ENCODE peak calls at places on chromosomes 11 and 22, in eight cellular contexts. D, R, X, V, E, J, P and F are unnamed samples.
A peak's percentile ranks its signal among the peaks of the same experiment; 100 is the strongest.

GRCh38 chr22:27133951-27134664 is 476.7 kb downstream of the MIAT start:
- DNase-seq in E (no peak), J (peak; percentile 59), V (peak; percentile 93), P (no peak), X (peak; percentile 68), R (no peak), D (peak; percentile 79), F (no peak)

GRCh38 chr11:130478204-130478701 is 29.8 kb downstream of the ADAMTS15 start:
- DNase-seq in D (no peak), R (peak; percentile 50), P (no peak), J (peak; percentile 77), V (peak; percentile 89), X (peak; percentile 87), E (no peak), F (no peak)

GRCh38 chr11:129280027-129280811 is 88.1 kb upstream of the ARHGAP32 start:
- DNase-seq in X (no peak), R (no peak), P (no peak), J (no peak), E (no peak), D (no peak), V (no peak), F (no peak)

GRCh38 chr22:24498826-24499225 is 3.7 kb downstream of the UPB1 start:
- DNase-seq in P (no peak), V (no peak), D (no peak), X (no peak), J (no peak), E (no peak), R (no peak), F (peak; percentile 44)

GRCh38 chr11:48111941-48112340 is 104.7 kb upstream of the OR4B1 start:
- DNase-seq in D (no peak), J (no peak), X (no peak), E (no peak), V (no peak), R (no peak), P (no peak), F (no peak)

GRCh38 chr11:12249590-12250260 is 127.6 kb upstream of the PARVA start:
- DNase-seq in R (peak; percentile 97), X (no peak), E (no peak), D (no peak), J (peak; percentile 51), V (no peak), P (no peak), F (no peak)

GRCh38 chr11:11966354-11966741 is 42.1 kb downstream of the DKK3 start:
- DNase-seq in J (no peak), V (no peak), P (no peak), X (no peak), E (no peak), R (no peak), D (no peak), F (no peak)

GRCh38 chr11:3866836-3867208 is 11.4 kb downstream of the STIM1 start:
- DNase-seq in E (no peak), V (no peak), X (no peak), D (no peak), J (no peak), P (no peak), R (no peak), F (no peak)

GRCh38 chr11:91136631-91137030 is 913.8 kb upstream of the CHORDC1 start:
- DNase-seq in R (no peak), E (no peak), P (no peak), X (no peak), D (no peak), V (no peak), J (no peak), F (no peak)

GRCh38 chr11:124863826-124864165 is 1.4 kb upstream of the ROBO3 start:
- DNase-seq in J (no peak), P (no peak), X (no peak), E (no peak), R (no peak), D (no peak), V (no peak), F (no peak)

GRCh38 chr11:2929511-2929879 is 275 bp upstream of the PHLDA2 start:
- DNase-seq in D (peak; percentile 94), X (peak; percentile 85), E (no peak), V (peak; percentile 56), R (peak; percentile 83), P (no peak), J (peak; percentile 90), F (peak; percentile 88)

GRCh38 chr11:5282652-5283051 is 12.9 kb upstream of the HBE1 start:
- DNase-seq in R (no peak), D (no peak), E (no peak), J (no peak), P (no peak), X (no peak), V (no peak), F (no peak)

GRCh38 chr11:130588471-130588870 is 140.0 kb downstream of the ADAMTS15 start:
- DNase-seq in V (no peak), P (no peak), E (no peak), R (no peak), D (no peak), X (no peak), J (no peak), F (no peak)

GRCh38 chr11:47127213-47127612 is 49.5 kb downstream of the ARFGAP2 start:
- DNase-seq in D (no peak), E (no peak), V (no peak), J (no peak), R (peak; percentile 55), P (no peak), X (no peak), F (no peak)

GRCh38 chr11:2769409-2769778 is 69.6 kb upstream of the KCNQ1OT1 start:
- DNase-seq in X (peak; percentile 49), R (no peak), E (no peak), P (no peak), J (peak; percentile 14), D (no peak), V (no peak), F (no peak)

GRCh38 chr11:36253238-36253637 is 36.0 kb downstream of the COMMD9 start:
- DNase-seq in D (no peak), X (no peak), J (no peak), V (no peak), R (no peak), P (no peak), E (no peak), F (no peak)

GRCh38 chr22:23606204-23607131 is 25.7 kb downstream of the DRICH1 start:
- DNase-seq in X (no peak), V (no peak), E (no peak), J (no peak), R (no peak), D (no peak), P (no peak), F (no peak)

GRCh38 chr11:72203163-72203562 is 11.2 kb downstream of the FOLR1 start:
- DNase-seq in X (peak; percentile 9), J (peak; percentile 22), V (no peak), E (no peak), P (no peak), R (no peak), D (no peak), F (no peak)

GRCh38 chr11:34408580-34409172 is 30.1 kb upstream of the CAT start:
- DNase-seq in J (no peak), R (no peak), D (no peak), V (no peak), E (no peak), X (no peak), P (peak; percentile 49), F (no peak)

GRCh38 chr22:31193092-31193491 is 19.0 kb upstream of the LIMK2 start:
- DNase-seq in R (no peak), P (no peak), E (no peak), X (no peak), D (no peak), J (peak; percentile 8), V (no peak), F (no peak)
- H3K4me3 ChIP-seq in R (no peak overlapping the region), P (no peak overlapping the region), E (no peak overlapping the region), X (no peak overlapping the region), D (no peak overlapping the region), J (no peak overlapping the region), V (no peak overlapping the region), F (no peak overlapping the region)

GRCh38 chr11:122201126-122201525 is 85.1 kb upstream of the BLID start:
- DNase-seq in R (no peak), P (no peak), D (no peak), X (no peak), J (no peak), V (no peak), E (no peak), F (no peak)

GRCh38 chr11:122205036-122205435 is 89.0 kb upstream of the BLID start:
- DNase-seq in R (no peak), X (no peak), E (no peak), J (no peak), P (no peak), D (no peak), V (peak; percentile 52), F (no peak)

GRCh38 chr11:122204206-122204605 is 88.2 kb upstream of the BLID start:
- DNase-seq in V (peak; percentile 92), E (no peak), X (no peak), P (no peak), D (no peak), R (no peak), J (no peak), F (no peak)

GRCh38 chr11:122202161-122202950 is 86.3 kb upstream of the BLID start:
- DNase-seq in D (no peak), E (no peak), J (no peak), V (peak; percentile 76), P (no peak), R (no peak), X (no peak), F (no peak)

GRCh38 chr11:122202951-122203456 is 87.0 kb upstream of the BLID start:
- DNase-seq in D (peak; percentile 73), V (peak; percentile 69), E (peak; percentile 30), X (peak; percentile 88), R (peak; percentile 52), J (peak; percentile 49), P (peak; percentile 46), F (peak; percentile 81)
- H3K27ac ChIP-seq in D (peak overlapping the region; percentile 98), V (peak overlapping the region; percentile 74), E (no peak overlapping the region), X (peak overlapping the region; percentile 68), R (no peak overlapping the region), J (no peak overlapping the region), P (no peak overlapping the region), F (no peak overlapping the region)

DNA sequence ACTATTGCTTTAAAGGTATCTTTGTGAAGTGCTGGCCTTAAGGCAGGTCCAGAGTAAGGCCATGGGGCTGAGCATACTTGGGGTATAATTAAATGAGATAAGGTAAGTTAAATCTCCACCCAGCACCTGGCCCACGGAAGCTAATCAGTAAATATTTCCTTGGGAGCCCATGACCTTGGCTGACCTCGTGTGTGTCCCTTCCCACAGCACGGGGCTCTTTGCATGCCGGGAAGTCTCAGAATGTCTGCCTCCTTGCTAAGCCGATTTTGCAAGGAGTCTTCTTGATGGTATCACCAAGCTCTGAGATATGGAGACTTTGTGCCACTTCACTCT is 46.5 kb downstream of the ADM start:
- DNase-seq in J (no peak), E (no peak), V (no peak), X (no peak), D (no peak), P (no peak), R (no peak), F (no peak)
- H3K4me3 ChIP-seq in J (no peak overlapping the region), E (no peak overlapping the region), V (no peak overlapping the region), X (no peak overlapping the region), D (no peak overlapping the region), P (no peak overlapping the region), R (no peak overlapping the region), F (no peak overlapping the region)

DNA sequence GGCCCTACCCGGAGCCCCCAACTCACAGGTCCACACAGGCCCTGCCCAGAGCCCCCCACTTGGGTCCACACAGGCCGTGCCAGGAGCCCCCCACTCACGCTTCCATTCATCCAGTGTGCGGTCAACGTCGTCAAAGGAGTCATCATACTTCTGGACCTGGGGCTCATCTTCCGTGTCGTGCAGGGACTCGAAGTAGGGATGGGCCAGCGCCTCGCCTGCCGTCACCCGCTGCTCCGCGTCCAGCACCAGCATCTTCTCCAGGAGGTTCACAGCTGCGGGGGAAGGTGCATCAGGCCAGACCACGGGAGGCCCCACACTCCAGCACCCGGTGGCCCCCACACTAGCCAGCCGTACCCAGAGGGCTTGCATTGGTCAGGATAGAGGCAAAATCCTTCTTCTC is 4.0 kb upstream of the HDAC10 start:
- DNase-seq in D (no peak), R (no peak), P (no peak), J (no peak), X (no peak), V (no peak), E (no peak), F (no peak)
- H3K27ac ChIP-seq in D (no peak overlapping the region), R (no peak overlapping the region), P (no peak overlapping the region), J (no peak overlapping the region), X (no peak overlapping the region), V (no peak overlapping the region), E (no peak overlapping the region), F (no peak overlapping the region)